ENCODE peak calls at places on chromosomes 2 and 18, in seven cellular contexts. Z is RPMI8226, Q is uterus, Y is GM04504, L is retina, C is kidney epithelial cell, J is progenitor cell of endocrine pancreas. I is an unnamed sample.

GRCh38 chr2:144041612-144042011 is 478.3 kb downstream of the ZEB2 start:
- DNase-seq in J (no peak), L (no peak), Q (no peak), Z (no peak), C (no peak), Y (no peak), I (no peak)

GRCh38 chr18:3368193-3368592 is 81.8 kb upstream of the TGIF1 start:
- DNase-seq in Z (no peak), L (no peak), Y (peak), Q (no peak), J (no peak), C (no peak), I (no peak)

GRCh38 chr2:128305555-128306080 is 13.1 kb downstream of the HS6ST1 start:
- DNase-seq in Z (no peak), C (no peak), Y (no peak), Q (no peak), L (peak), J (no peak), I (peak)

GRCh38 chr2:121731366-121731765 is 5.3 kb downstream of the NIFK start:
- DNase-seq in L (no peak), Z (no peak), Y (no peak), J (no peak), Q (no peak), C (no peak), I (no peak)

GRCh38 chr18:32956591-32957310 is 183.9 kb upstream of the KLHL14 start:
- DNase-seq in Q (no peak), Y (no peak), Z (no peak), J (no peak), L (no peak), C (no peak), I (peak)

GRCh38 chr2:29662841-29663240 is 258.5 kb downstream of the ALK start:
- DNase-seq in C (no peak), L (no peak), Y (no peak), Q (no peak), J (no peak), Z (no peak), I (no peak)

GRCh38 chr18:58529714-58530354 is 99.1 kb downstream of the ALPK2 start:
- DNase-seq in Q (no peak), Z (peak), C (no peak), L (no peak), Y (peak), J (peak), I (peak)

GRCh38 chr2:69733338-69734039 is 8.4 kb upstream of the ANXA4 start:
- DNase-seq in L (no peak), Y (peak), C (no peak), Z (no peak), Q (no peak), J (no peak), I (no peak)

GRCh38 chr18:48292229-48292628 is 117.0 kb downstream of the ZBTB7C start:
- DNase-seq in J (no peak), Q (no peak), C (no peak), Z (no peak), L (no peak), Y (no peak), I (no peak)

GRCh38 chr18:52046842-52047241 is 293.2 kb upstream of the DCC start:
- DNase-seq in L (no peak), C (no peak), Q (no peak), J (no peak), Y (no peak), Z (peak), I (no peak)

GRCh38 chr2:46481541-46482193 is 2.3 kb downstream of the TMEM247 start:
- DNase-seq in C (no peak), Z (no peak), Q (no peak), Y (peak), L (no peak), J (no peak), I (no peak)

GRCh38 chr18:15005313-15006130 is 257.6 kb downstream of the ANKRD30B start:
- DNase-seq in J (no peak), C (no peak), L (no peak), Y (no peak), Z (no peak), Q (no peak), I (no peak)

I was measured in OCI-LY7.